ENCODE peak calls at places on chromosomes 4 and X, in six cellular contexts. One of them, this sample, is unnamed. For H3K4me1, the result is how much of the 10 kb centered on the place peaks cover.

GRCh38 chrX:65668362-65669310 is 1.2 kb downstream of the MSN start:
- DNase-seq in effector memory CD4-positive, alpha-beta T cell: peak
- DNase-seq in stomach: peak
- DNase-seq in cardiac muscle cell: peak
- DNase-seq in kidney: peak
- DNase-seq in GM23248: peak
- DNase-seq in this sample: peak

GRCh38 chrX:37685452-37686347 is at the start of gene XK:
- DNase-seq in effector memory CD4-positive, alpha-beta T cell: no peak
- DNase-seq in stomach: peak
- DNase-seq in cardiac muscle cell: peak
- DNase-seq in kidney: peak
- DNase-seq in GM23248: peak
- DNase-seq in this sample: peak

GRCh38 chrX:16212436-16212835 is 45.2 kb downstream of the MAGEB17 start:
- DNase-seq in effector memory CD4-positive, alpha-beta T cell: no peak
- DNase-seq in stomach: no peak
- DNase-seq in cardiac muscle cell: peak
- DNase-seq in kidney: no peak
- DNase-seq in GM23248: peak
- DNase-seq in this sample: no peak

GRCh38 chrX:105695451-105695850 is 126.9 kb upstream of the NRK start:
- DNase-seq in effector memory CD4-positive, alpha-beta T cell: no peak
- DNase-seq in stomach: no peak
- DNase-seq in cardiac muscle cell: peak
- DNase-seq in kidney: no peak
- DNase-seq in GM23248: no peak
- DNase-seq in this sample: no peak

GRCh38 chr4:127055349-127055748 is 577.4 kb upstream of the INTU start:
- DNase-seq in effector memory CD4-positive, alpha-beta T cell: no peak
- DNase-seq in stomach: no peak
- DNase-seq in cardiac muscle cell: peak
- DNase-seq in kidney: no peak
- DNase-seq in GM23248: peak
- DNase-seq in this sample: no peak

GRCh38 chrX:2552621-2553297 is 52.0 kb upstream of the DHRSX start:
- DNase-seq in effector memory CD4-positive, alpha-beta T cell: no peak
- DNase-seq in stomach: no peak
- DNase-seq in cardiac muscle cell: peak
- DNase-seq in kidney: no peak
- DNase-seq in GM23248: peak
- DNase-seq in this sample: no peak

GRCh38 chr4:122612540-122612939 is 8.3 kb downstream of the IL21 start:
- DNase-seq in effector memory CD4-positive, alpha-beta T cell: no peak
- DNase-seq in stomach: no peak
- DNase-seq in cardiac muscle cell: no peak
- DNase-seq in kidney: no peak
- DNase-seq in GM23248: peak
- DNase-seq in this sample: no peak

GRCh38 chr4:2469192-2469984 is 482 bp downstream of the RNF4 start:
- DNase-seq in effector memory CD4-positive, alpha-beta T cell: peak
- DNase-seq in stomach: peak
- DNase-seq in cardiac muscle cell: peak
- DNase-seq in kidney: peak
- DNase-seq in GM23248: peak
- DNase-seq in this sample: peak

GRCh38 chr4:27057053-27057452 is 196.4 kb downstream of the STIM2 start:
- DNase-seq in effector memory CD4-positive, alpha-beta T cell: no peak
- DNase-seq in stomach: no peak
- DNase-seq in cardiac muscle cell: no peak
- DNase-seq in kidney: no peak
- DNase-seq in GM23248: no peak
- DNase-seq in this sample: no peak

GRCh38 chr4:152970102-152970820 is 34.1 kb downstream of the FHDC1 start:
- DNase-seq in effector memory CD4-positive, alpha-beta T cell: no peak
- DNase-seq in stomach: no peak
- DNase-seq in cardiac muscle cell: no peak
- DNase-seq in kidney: no peak
- DNase-seq in GM23248: peak
- DNase-seq in this sample: no peak

GRCh38 chr4:19438228-19438627 is 813.5 kb upstream of the SLIT2 start:
- DNase-seq in effector memory CD4-positive, alpha-beta T cell: no peak
- DNase-seq in stomach: no peak
- DNase-seq in cardiac muscle cell: no peak
- DNase-seq in kidney: no peak
- DNase-seq in GM23248: peak
- DNase-seq in this sample: no peak

GRCh38 chr4:27828843-27829242 is 968.2 kb downstream of the STIM2 start:
- DNase-seq in effector memory CD4-positive, alpha-beta T cell: no peak
- DNase-seq in stomach: no peak
- DNase-seq in cardiac muscle cell: no peak
- DNase-seq in kidney: no peak
- DNase-seq in GM23248: no peak
- DNase-seq in this sample: no peak

GRCh38 chr4:124535004-124535403 is 177.5 kb downstream of the ANKRD50 start:
- DNase-seq in effector memory CD4-positive, alpha-beta T cell: no peak
- DNase-seq in stomach: no peak
- DNase-seq in cardiac muscle cell: no peak
- DNase-seq in kidney: no peak
- DNase-seq in GM23248: no peak
- DNase-seq in this sample: no peak

GRCh38 chr4:31193516-31193915 is 473.3 kb downstream of the PCDH7 start:
- DNase-seq in effector memory CD4-positive, alpha-beta T cell: no peak
- DNase-seq in stomach: no peak
- DNase-seq in cardiac muscle cell: no peak
- DNase-seq in kidney: no peak
- DNase-seq in GM23248: no peak
- DNase-seq in this sample: no peak

GRCh38 chrX:530726-531610 is 99.6 kb upstream of the SHOX start:
- DNase-seq in effector memory CD4-positive, alpha-beta T cell: no peak
- DNase-seq in stomach: no peak
- DNase-seq in cardiac muscle cell: no peak
- DNase-seq in kidney: no peak
- DNase-seq in GM23248: no peak
- DNase-seq in this sample: no peak

DNA sequence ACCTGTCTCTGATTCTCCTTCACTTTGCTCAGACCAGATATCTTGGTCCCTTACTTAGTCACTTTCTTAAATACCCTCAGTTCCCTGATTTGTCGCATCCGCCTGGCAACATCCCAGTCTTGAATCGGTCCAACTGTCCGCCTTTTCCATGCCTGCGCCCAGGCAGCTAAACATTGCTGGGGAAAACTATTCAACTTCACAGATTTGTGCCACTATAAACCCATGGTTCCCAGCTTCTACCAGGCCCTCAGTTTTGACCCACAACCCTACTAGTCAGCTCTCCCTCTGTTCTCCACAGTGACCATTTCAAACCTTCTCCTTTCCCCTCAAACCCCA is 451 bp upstream of the FGD1 start:
- DNase-seq in effector memory CD4-positive, alpha-beta T cell: no peak
- DNase-seq in stomach: no peak
- DNase-seq in cardiac muscle cell: no peak
- DNase-seq in kidney: no peak
- DNase-seq in GM23248: no peak
- DNase-seq in this sample: no peak
- H3K27ac ChIP-seq in effector memory CD4-positive, alpha-beta T cell: no peak
- H3K27ac ChIP-seq in stomach: peak
- H3K27ac ChIP-seq in cardiac muscle cell: peak
- H3K27ac ChIP-seq in kidney: no peak
- H3K27ac ChIP-seq in GM23248: peak
- H3K27ac ChIP-seq in this sample: peak

DNA sequence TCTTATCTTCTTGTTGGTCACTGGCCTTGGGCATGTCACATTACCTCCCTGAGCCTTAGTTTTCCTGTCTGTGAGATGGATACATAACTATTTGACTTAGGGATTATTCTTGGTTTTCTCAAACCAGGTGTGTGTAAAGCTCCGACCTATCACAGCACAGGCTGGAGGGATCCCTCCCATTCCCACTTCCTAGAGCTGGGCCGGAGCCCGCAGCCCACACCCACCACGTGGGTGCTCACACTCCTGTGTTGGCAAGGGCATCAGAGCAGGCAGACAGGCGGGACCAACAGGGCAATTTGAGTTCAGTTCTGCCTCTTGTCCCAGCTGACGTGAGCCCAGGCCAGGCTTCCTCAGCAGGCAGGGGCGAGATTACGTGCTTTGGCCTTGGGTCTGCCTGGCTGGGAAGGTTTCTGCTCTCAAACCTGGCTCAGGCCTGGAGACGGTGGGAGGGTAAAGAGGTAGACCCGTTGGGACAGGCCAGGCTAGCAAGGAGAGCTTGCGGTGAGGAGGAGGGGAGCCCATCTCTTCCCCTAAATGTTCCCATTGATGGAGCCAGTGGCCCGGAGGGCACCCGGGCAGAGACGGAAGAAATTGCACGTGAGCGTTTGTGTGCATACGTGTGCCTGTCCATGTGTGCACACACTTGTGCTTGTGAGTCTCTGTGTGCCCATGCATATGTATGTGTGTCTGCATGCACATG is 734 bp upstream of the SH3TC1 start:
- DNase-seq in effector memory CD4-positive, alpha-beta T cell: no peak
- DNase-seq in stomach: peak
- DNase-seq in cardiac muscle cell: no peak
- DNase-seq in kidney: peak
- DNase-seq in GM23248: no peak
- DNase-seq in this sample: no peak
- H3K4me1 ChIP-seq in effector memory CD4-positive, alpha-beta T cell: under half
- H3K4me1 ChIP-seq in stomach: half or more
- H3K4me1 ChIP-seq in cardiac muscle cell: under half
- H3K4me1 ChIP-seq in kidney: half or more
- H3K4me1 ChIP-seq in GM23248: under half
- H3K4me1 ChIP-seq in this sample: under half

GRCh38 chr4:107890779-107891178 is 40.6 kb upstream of the CYP2U1 start:
- DNase-seq in effector memory CD4-positive, alpha-beta T cell: no peak
- DNase-seq in stomach: no peak
- DNase-seq in cardiac muscle cell: no peak
- DNase-seq in kidney: no peak
- DNase-seq in GM23248: no peak
- DNase-seq in this sample: no peak

GRCh38 chr4:107894138-107894603 is 37.2 kb upstream of the CYP2U1 start:
- DNase-seq in effector memory CD4-positive, alpha-beta T cell: no peak
- DNase-seq in stomach: no peak
- DNase-seq in cardiac muscle cell: no peak
- DNase-seq in kidney: no peak
- DNase-seq in GM23248: no peak
- DNase-seq in this sample: no peak

GRCh38 chr4:107896158-107896645 is 35.1 kb upstream of the CYP2U1 start:
- DNase-seq in effector memory CD4-positive, alpha-beta T cell: no peak
- DNase-seq in stomach: no peak
- DNase-seq in cardiac muscle cell: peak
- DNase-seq in kidney: no peak
- DNase-seq in GM23248: peak
- DNase-seq in this sample: no peak

GRCh38 chr4:107891299-107891698 is 40.0 kb upstream of the CYP2U1 start:
- DNase-seq in effector memory CD4-positive, alpha-beta T cell: no peak
- DNase-seq in stomach: no peak
- DNase-seq in cardiac muscle cell: no peak
- DNase-seq in kidney: no peak
- DNase-seq in GM23248: no peak
- DNase-seq in this sample: no peak

GRCh38 chr4:107893171-107894137 is 37.9 kb upstream of the CYP2U1 start:
- DNase-seq in effector memory CD4-positive, alpha-beta T cell: no peak
- DNase-seq in stomach: no peak
- DNase-seq in cardiac muscle cell: peak
- DNase-seq in kidney: no peak
- DNase-seq in GM23248: no peak
- DNase-seq in this sample: no peak
- H3K27ac ChIP-seq in effector memory CD4-positive, alpha-beta T cell: no peak
- H3K27ac ChIP-seq in stomach: no peak
- H3K27ac ChIP-seq in cardiac muscle cell: no peak
- H3K27ac ChIP-seq in kidney: no peak
- H3K27ac ChIP-seq in GM23248: no peak
- H3K27ac ChIP-seq in this sample: no peak

GRCh38 chr4:8615921-8616787 is 23.6 kb downstream of the CPZ start:
- DNase-seq in effector memory CD4-positive, alpha-beta T cell: no peak
- DNase-seq in stomach: no peak
- DNase-seq in cardiac muscle cell: no peak
- DNase-seq in kidney: peak
- DNase-seq in GM23248: no peak
- DNase-seq in this sample: no peak

GRCh38 chr4:8614365-8615193 is 22.0 kb downstream of the CPZ start:
- DNase-seq in effector memory CD4-positive, alpha-beta T cell: no peak
- DNase-seq in stomach: no peak
- DNase-seq in cardiac muscle cell: no peak
- DNase-seq in kidney: peak
- DNase-seq in GM23248: no peak
- DNase-seq in this sample: no peak

GRCh38 chr4:8613421-8614364 is 21.1 kb downstream of the CPZ start:
- DNase-seq in effector memory CD4-positive, alpha-beta T cell: no peak
- DNase-seq in stomach: no peak
- DNase-seq in cardiac muscle cell: no peak
- DNase-seq in kidney: peak
- DNase-seq in GM23248: no peak
- DNase-seq in this sample: no peak

GRCh38 chr4:8616831-8617230 is 24.3 kb downstream of the CPZ start:
- DNase-seq in effector memory CD4-positive, alpha-beta T cell: no peak
- DNase-seq in stomach: no peak
- DNase-seq in cardiac muscle cell: no peak
- DNase-seq in kidney: peak
- DNase-seq in GM23248: no peak
- DNase-seq in this sample: no peak

GRCh38 chr4:8615366-8615765 is 22.8 kb downstream of the CPZ start:
- DNase-seq in effector memory CD4-positive, alpha-beta T cell: no peak
- DNase-seq in stomach: no peak
- DNase-seq in cardiac muscle cell: no peak
- DNase-seq in kidney: peak
- DNase-seq in GM23248: no peak
- DNase-seq in this sample: no peak
- H3K4me1 ChIP-seq in effector memory CD4-positive, alpha-beta T cell: under half
- H3K4me1 ChIP-seq in stomach: under half
- H3K4me1 ChIP-seq in cardiac muscle cell: under half
- H3K4me1 ChIP-seq in kidney: under half
- H3K4me1 ChIP-seq in GM23248: under half
- H3K4me1 ChIP-seq in this sample: under half

DNA sequence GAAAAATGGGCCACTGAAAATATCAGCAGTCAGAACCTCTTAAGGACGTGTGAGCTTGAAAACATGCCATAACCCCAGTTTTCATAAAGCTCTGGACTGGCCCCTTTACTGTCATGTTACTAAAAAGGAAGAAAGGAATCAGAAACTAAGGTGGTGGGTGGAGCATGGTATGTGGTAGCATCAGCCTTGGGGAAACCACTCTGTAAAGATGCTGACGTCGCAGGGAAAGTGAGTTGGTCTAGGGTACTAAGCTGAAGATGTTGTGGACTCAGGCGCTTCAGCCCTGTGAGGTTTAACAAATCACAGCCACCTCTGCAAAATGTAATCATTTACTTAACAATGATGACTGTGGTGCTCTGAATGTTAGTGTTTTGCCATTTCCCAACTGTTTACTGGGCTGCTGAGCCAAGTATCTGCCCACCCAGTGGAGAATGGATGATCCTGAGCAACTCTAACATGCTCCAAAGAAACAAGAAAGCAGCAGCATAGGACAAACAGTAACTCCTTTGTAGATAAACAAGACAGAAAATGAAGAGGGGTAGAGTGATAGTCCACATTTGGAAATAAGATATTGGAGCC is 33.4 kb downstream of the C4orf54 start:
- DNase-seq in effector memory CD4-positive, alpha-beta T cell: no peak
- DNase-seq in stomach: no peak
- DNase-seq in cardiac muscle cell: no peak
- DNase-seq in kidney: no peak
- DNase-seq in GM23248: no peak
- DNase-seq in this sample: no peak
- H3K27ac ChIP-seq in effector memory CD4-positive, alpha-beta T cell: no peak
- H3K27ac ChIP-seq in stomach: no peak
- H3K27ac ChIP-seq in cardiac muscle cell: peak
- H3K27ac ChIP-seq in kidney: no peak
- H3K27ac ChIP-seq in GM23248: no peak
- H3K27ac ChIP-seq in this sample: no peak

This sample was measured in Peyer's patch.